ENCODE peak calls at places on chromosomes 1 and 21, in six cellular contexts. M is K562, U is H1, J is GM12892, Y is GM12878, W is HepG2. D is an unnamed sample.
A peak's percentile ranks its signal among the peaks of the same experiment; 100 is the strongest.

GRCh38 chr1:16130827-16131226 is 25.0 kb downstream of the EPHA2 start:
- DNase-seq in W (no peak), M (no peak), U (no peak), Y (no peak), J (no peak), D (no peak)

GRCh38 chr1:215905493-215906095 is 338.5 kb downstream of the KCTD3 start:
- DNase-seq in W (no peak), U (no peak), Y (no peak), J (no peak), M (no peak), D (no peak)

GRCh38 chr1:116508984-116509980 is 61.5 kb downstream of the CD58 start:
- DNase-seq in Y (no peak), J (no peak), W (peak; percentile 89), M (peak; percentile 45), U (no peak), D (no peak)

GRCh38 chr1:85245456-85245855 is 14.0 kb downstream of the C1orf52 start:
- DNase-seq in U (no peak), M (no peak), J (no peak), Y (no peak), W (no peak), D (no peak)

GRCh38 chr21:36260802-36261201 is 59.2 kb upstream of the MORC3 start:
- DNase-seq in J (no peak), U (no peak), M (no peak), Y (no peak), W (no peak), D (no peak)

GRCh38 chr1:236553370-236553769 is 29.6 kb downstream of the LGALS8 start:
- DNase-seq in U (no peak), J (no peak), Y (no peak), M (no peak), W (no peak), D (no peak)

GRCh38 chr1:70840260-70840953 is 207.2 kb downstream of the PTGER3 start:
- DNase-seq in W (no peak), J (no peak), U (no peak), M (no peak), Y (no peak), D (no peak)

GRCh38 chr1:22778842-22779520 is 68.3 kb downstream of the EPHB2 start:
- DNase-seq in Y (no peak), W (no peak), M (no peak), J (no peak), U (no peak), D (no peak)

GRCh38 chr1:87167855-87168630 is 160.6 kb upstream of the LMO4 start:
- DNase-seq in J (no peak), U (no peak), M (no peak), W (no peak), Y (no peak), D (no peak)

GRCh38 chr21:29025328-29025713 is 853 bp downstream of the USP16 start:
- DNase-seq in M (no peak), J (no peak), U (no peak), Y (no peak), W (no peak), D (no peak)

GRCh38 chr1:236175642-236176336 is 33.5 kb downstream of the GPR137B start:
- DNase-seq in M (peak; percentile 4), Y (no peak), W (no peak), U (no peak), J (peak; percentile 46), D (no peak)

GRCh38 chr1:5448486-5448885 is 543.7 kb downstream of the NPHP4 start:
- DNase-seq in J (no peak), Y (no peak), M (no peak), W (no peak), U (no peak), D (no peak)

GRCh38 chr1:109034382-109034781 is 7.5 kb downstream of the WDR47 start:
- DNase-seq in J (no peak), M (no peak), U (no peak), Y (no peak), W (no peak), D (no peak)

GRCh38 chr1:6860401-6860800 is 75.1 kb downstream of the CAMTA1 start:
- DNase-seq in M (no peak), U (no peak), W (no peak), Y (no peak), J (no peak), D (no peak)

GRCh38 chr1:43975249-43975961 is 645 bp downstream of the ATP6V0B start:
- DNase-seq in U (no peak), W (no peak), M (no peak), J (no peak), Y (no peak), D (no peak)

GRCh38 chr21:34986561-34987533 is 62.3 kb downstream of the RUNX1 start:
- DNase-seq in M (no peak), J (no peak), U (peak; percentile 15), Y (peak; percentile 72), W (peak; percentile 84), D (peak; percentile 20)

GRCh38 chr1:95247607-95248006 is 13.6 kb downstream of the RWDD3 start:
- DNase-seq in M (no peak), U (no peak), J (no peak), Y (no peak), W (no peak), D (no peak)

GRCh38 chr21:36839123-36839522 is 127.3 kb downstream of the HLCS start:
- DNase-seq in Y (no peak), W (no peak), U (no peak), M (no peak), J (no peak), D (no peak)

GRCh38 chr1:6601049-6601864 is 1.4 kb downstream of the KLHL21 start:
- DNase-seq in U (no peak), Y (no peak), J (peak; percentile 51), W (peak; percentile 89), M (peak; percentile 66), D (no peak)

GRCh38 chr1:167553136-167554027 is at the start of gene CREG1:
- DNase-seq in M (peak; percentile 99), J (peak; percentile 94), Y (no peak), W (peak; percentile 88), U (peak; percentile 78), D (peak; percentile 91)
- TF ChIP-seq POLR2A in M (peak; percentile 82), J (peak; percentile 84), Y (peak; percentile 93), W (peak; percentile 77), U (peak; percentile 84), D (peak; percentile 63)

DNA sequence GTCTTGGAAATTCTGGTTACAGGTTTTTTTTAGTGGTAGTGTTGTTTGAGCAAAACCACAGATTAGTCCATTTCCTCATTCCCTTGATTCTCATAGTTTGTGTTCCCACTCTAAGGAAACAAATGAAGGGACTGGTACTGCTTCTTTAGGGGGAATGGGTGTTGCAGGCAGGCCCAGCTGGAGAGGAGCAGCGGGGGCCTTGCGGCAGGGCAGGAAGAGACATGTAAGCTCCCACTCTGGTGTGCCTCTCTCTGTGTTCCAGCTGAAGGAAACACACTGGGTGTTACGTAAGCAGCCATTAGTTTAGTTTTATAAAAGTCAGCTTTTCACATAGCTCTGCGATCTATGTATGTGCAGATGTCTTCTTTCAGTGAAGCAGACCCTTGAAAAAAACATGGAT is 99.4 kb downstream of the CACHD1 start:
- DNase-seq in M (no peak), Y (no peak), W (no peak), U (no peak), J (no peak), D (no peak)
- TF ChIP-seq TAF1 in M (no peak), Y (no peak), W (no peak), U (no peak), J (no peak), D (no peak)

GRCh38 chr1:11881749-11882441 is 23.1 kb upstream of the NPPB start:
- DNase-seq in W (no peak), Y (no peak), M (peak; percentile 46), U (no peak), J (no peak), D (no peak)

GRCh38 chr1:11880181-11880575 is 21.4 kb upstream of the NPPB start:
- DNase-seq in M (no peak), Y (no peak), J (no peak), W (no peak), U (no peak), D (no peak)

GRCh38 chr1:11885922-11886321 is 27.2 kb upstream of the NPPB start:
- DNase-seq in Y (no peak), J (no peak), U (no peak), M (no peak), W (no peak), D (no peak)

GRCh38 chr1:11880911-11881748 is 22.4 kb upstream of the NPPB start:
- DNase-seq in W (no peak), Y (no peak), J (no peak), M (peak; percentile 68), U (no peak), D (no peak)

GRCh38 chr1:11882814-11883538 is 24.2 kb upstream of the NPPB start:
- DNase-seq in W (peak; percentile 40), U (no peak), Y (no peak), M (peak; percentile 98), J (no peak), D (no peak)
- TF ChIP-seq POLR2A in W (no peak), U (no peak), Y (no peak), M (peak; percentile 75), J (no peak), D (no peak)

DNA sequence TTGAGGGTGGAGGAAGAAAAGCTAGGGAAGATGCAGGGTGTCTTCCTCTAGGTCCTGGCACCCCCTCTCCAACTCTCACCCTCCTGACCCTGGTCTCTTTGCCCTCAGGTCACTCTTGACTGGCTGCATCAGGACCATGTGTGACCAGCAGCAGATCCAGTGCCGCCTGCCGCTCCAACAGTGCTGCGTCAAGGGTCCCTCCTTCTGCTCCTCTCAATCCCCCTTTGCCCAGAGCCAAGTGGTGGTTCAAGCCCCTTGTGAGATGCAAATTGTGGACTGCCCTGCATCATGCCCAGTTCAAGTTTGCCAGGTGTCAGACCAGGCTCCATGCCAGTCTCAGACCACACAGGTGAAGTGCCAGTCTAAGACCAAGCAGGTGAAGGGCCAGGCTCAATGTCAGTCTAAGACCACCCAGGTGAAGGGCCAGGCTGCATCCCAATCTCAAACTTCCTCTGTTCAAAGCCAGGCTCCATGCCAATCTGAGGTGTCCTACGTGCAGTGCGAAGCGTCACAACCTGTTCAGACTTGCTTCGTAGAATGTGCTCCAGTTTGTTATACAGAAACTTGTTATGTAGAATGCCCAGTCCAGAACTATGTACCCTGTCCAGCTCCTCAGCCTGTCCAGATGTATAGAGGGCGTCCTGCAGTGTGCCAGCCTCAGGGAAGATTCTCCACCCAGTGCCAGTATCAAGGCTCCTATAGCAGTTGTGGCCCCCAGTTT is 1.8 kb downstream of the KPRP start:
- DNase-seq in Y (no peak), J (no peak), W (no peak), U (no peak), M (no peak), D (no peak)
- TF ChIP-seq TAF1 in Y (no peak), J (no peak), W (no peak), U (no peak), M (no peak), D (no peak)

DNA sequence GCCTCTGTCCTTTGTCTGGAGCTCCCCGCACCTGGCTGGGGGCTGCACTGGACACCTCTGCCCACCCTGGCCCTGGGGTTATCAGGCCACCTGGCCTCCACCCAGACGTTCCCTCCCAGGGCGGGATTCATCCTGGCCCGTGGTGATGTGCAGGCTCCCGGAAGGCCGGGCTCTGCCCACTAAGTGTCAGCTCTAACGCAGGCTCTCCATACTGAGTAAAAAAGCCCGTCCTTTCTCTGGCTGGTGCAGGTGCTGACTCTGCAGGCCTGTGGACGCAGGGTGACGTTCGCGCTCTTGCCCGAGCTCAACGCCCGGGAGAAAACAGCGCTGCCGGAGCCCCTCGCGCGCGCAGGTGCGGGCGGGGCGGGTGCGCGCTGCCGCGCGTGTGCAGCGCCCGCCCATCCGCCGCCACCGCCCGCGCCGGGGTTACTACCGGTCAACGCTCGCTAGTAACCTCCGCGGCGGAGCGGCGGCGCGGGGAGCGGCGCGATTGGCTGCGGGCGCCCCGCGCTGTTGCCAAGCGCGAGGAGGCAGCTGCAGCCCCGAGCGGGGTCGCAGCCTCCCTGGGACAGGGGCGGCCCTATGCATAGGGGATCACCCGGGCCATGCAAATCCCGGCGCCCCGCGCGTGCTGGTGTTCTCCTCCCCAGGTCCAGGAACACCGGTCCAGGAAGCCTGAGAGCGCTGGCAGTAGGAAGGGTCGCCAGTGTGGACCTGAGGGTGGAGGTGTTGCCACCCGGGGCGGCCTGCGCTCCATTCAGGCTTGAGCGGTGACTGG is 15.7 kb downstream of the ABCG1 start:
- DNase-seq in W (peak; percentile 4), U (no peak), Y (no peak), M (peak; percentile 93), J (peak; percentile 58), D (peak; percentile 62)
- TF ChIP-seq POLR2A in W (no peak), U (no peak), Y (peak; percentile 58), M (no peak), J (no peak), D (no peak)